ENCODE peak calls at places on chromosomes 1 and 21, in six cellular contexts. F is adipocyte, A is T-cell, V is NCI-H1105, E is ACHN, O is brain microvascular endothelial cell. R is an unnamed sample.

GRCh38 chr1:37931148-37931492 is 15.7 kb downstream of the INPP5B start:
- DNase-seq in F (no peak), E (no peak), V (no peak), A (no peak), O (no peak), R (no peak)

GRCh38 chr1:20136249-20136648 is 2.9 kb upstream of the PLA2G2F start:
- DNase-seq in E (no peak), O (no peak), F (no peak), A (no peak), V (no peak), R (no peak)

GRCh38 chr1:245772325-245772724 is 617.5 kb downstream of the KIF26B start:
- DNase-seq in E (no peak), A (no peak), O (no peak), F (no peak), V (no peak), R (no peak)

GRCh38 chr1:20149601-20150325 is 10.6 kb downstream of the PLA2G2F start:
- DNase-seq in A (no peak), F (no peak), E (no peak), V (no peak), O (no peak), R (no peak)

GRCh38 chr21:28229811-28230210 is 762.9 kb downstream of the LTN1 start:
- DNase-seq in A (no peak), V (no peak), E (no peak), F (peak; percentile 82), O (no peak), R (no peak)

GRCh38 chr1:12339410-12339809 is 109.6 kb downstream of the VPS13D start:
- DNase-seq in A (no peak), V (no peak), E (peak; percentile 1), F (no peak), O (no peak), R (no peak)

GRCh38 chr1:16163882-16164820 is 8.3 kb upstream of the EPHA2 start:
- DNase-seq in A (no peak), O (peak; percentile 98), V (peak; percentile 87), F (peak; percentile 94), E (peak; percentile 69), R (no peak)

GRCh38 chr21:36854391-36854790 is 112.1 kb downstream of the HLCS start:
- DNase-seq in F (peak; percentile 22), V (peak; percentile 44), A (peak; percentile 4), E (peak; percentile 60), O (peak; percentile 53), R (no peak)

GRCh38 chr1:54602559-54602958 is 20.8 kb downstream of the FAM151A start:
- DNase-seq in V (no peak), A (no peak), F (no peak), O (no peak), E (no peak), R (no peak)

GRCh38 chr1:17108360-17108759 is 10.9 kb downstream of the PADI2 start:
- DNase-seq in V (no peak), A (no peak), E (no peak), O (no peak), F (no peak), R (no peak)

GRCh38 chr1:150151291-150152181 is 1.8 kb downstream of the PLEKHO1 start:
- DNase-seq in E (no peak), F (peak; percentile 42), A (peak; percentile 68), O (no peak), V (no peak), R (peak; percentile 47)

GRCh38 chr1:207088731-207089626 is at the start of gene C4BPB:
- DNase-seq in A (peak; percentile 38), E (no peak), O (no peak), F (no peak), V (no peak), R (no peak)

GRCh38 chr21:32330784-32331311 is 32.2 kb downstream of the MRAP start:
- DNase-seq in E (no peak), F (no peak), O (no peak), V (no peak), A (no peak), R (no peak)

GRCh38 chr1:4495809-4496208 is 158.6 kb upstream of the AJAP1 start:
- DNase-seq in E (no peak), F (no peak), O (no peak), A (no peak), V (no peak), R (no peak)

R was measured in activated T-helper 2 cell treated with anti-CD3 and anti-CD28 coated beads, Interferon-gamma antibody, Interleukin-2, Interleukin-4, amounts not matched to agents 10 μg/mL and 5 μg/mL and 100 μg/mL, durations not matched to agents 14 hours and 24 hours and 36 hours.